ENCODE peak calls at places on chromosomes 12 and 14, in six cellular contexts. R, I, G, J, A and K are unnamed samples.

GRCh38 chr12:120940799-120941198 is 36.6 kb upstream of the SPPL3 start:
- DNase-seq in R (no peak), I (peak), G (no peak), J (no peak), A (no peak), K (no peak)

GRCh38 chr12:119128527-119128926 is 50.2 kb upstream of the HSPB8 start:
- DNase-seq in R (no peak), I (no peak), G (no peak), J (no peak), A (no peak), K (no peak)

GRCh38 chr14:77868552-77869300 is 68.8 kb downstream of the ADCK1 start:
- DNase-seq in R (no peak), I (no peak), G (no peak), J (no peak), A (no peak), K (no peak)

GRCh38 chr12:80406253-80406652 is 37.8 kb upstream of the PTPRQ start:
- DNase-seq in R (no peak), I (no peak), G (no peak), J (no peak), A (no peak), K (no peak)

GRCh38 chr14:75399819-75400678 is 27.8 kb upstream of the JDP2 start:
- DNase-seq in R (no peak), I (peak), G (no peak), J (no peak), A (no peak), K (no peak)

GRCh38 chr12:20426191-20426590 is 57.9 kb downstream of the PDE3A start:
- DNase-seq in R (no peak), I (no peak), G (no peak), J (no peak), A (no peak), K (no peak)

GRCh38 chr14:51335521-51335920 is 95.5 kb downstream of the TMX1 start:
- DNase-seq in R (no peak), I (no peak), G (no peak), J (no peak), A (no peak), K (no peak)

GRCh38 chr12:81949721-81950120 is 190.6 kb upstream of the PPFIA2 start:
- DNase-seq in R (no peak), I (no peak), G (no peak), J (no peak), A (no peak), K (no peak)

GRCh38 chr14:94019329-94019728 is 6.8 kb upstream of the OTUB2 start:
- DNase-seq in R (no peak), I (no peak), G (no peak), J (no peak), A (no peak), K (no peak)

GRCh38 chr12:69553626-69554248 is 31.5 kb upstream of the CCT2 start:
- DNase-seq in R (no peak), I (peak), G (no peak), J (no peak), A (no peak), K (no peak)

GRCh38 chr14:40417777-40418401 is 985.7 kb upstream of the FBXO33 start:
- DNase-seq in R (peak), I (peak), G (no peak), J (no peak), A (no peak), K (no peak)

GRCh38 chr14:72291908-72292688 is 359.9 kb downstream of the RGS6 start:
- DNase-seq in R (peak), I (peak), G (peak), J (no peak), A (peak), K (no peak)

GRCh38 chr12:62261876-62262275 is 1.7 kb downstream of the USP15 start:
- DNase-seq in R (no peak), I (no peak), G (no peak), J (no peak), A (no peak), K (no peak)

GRCh38 chr12:26523708-26524150 is 309.3 kb downstream of the ITPR2 start:
- DNase-seq in R (no peak), I (peak), G (peak), J (no peak), A (no peak), K (no peak)

GRCh38 chr12:92118826-92119536 is 26.7 kb downstream of the BTG1 start:
- DNase-seq in R (no peak), I (no peak), G (no peak), J (no peak), A (no peak), K (no peak)

GRCh38 chr14:58395815-58396626 is at the start of gene TOMM20L:
- DNase-seq in R (peak), I (peak), G (peak), J (peak), A (no peak), K (peak)

GRCh38 chr12:76010732-76011458 is 20.7 kb downstream of the PHLDA1 start:
- DNase-seq in R (no peak), I (no peak), G (no peak), J (no peak), A (no peak), K (no peak)

GRCh38 chr12:62934799-62935674 is at the start of gene PPM1H:
- DNase-seq in R (peak), I (peak), G (no peak), J (peak), A (no peak), K (peak)

GRCh38 chr14:89576960-89577359 is 159.9 kb upstream of the FOXN3 start:
- DNase-seq in R (peak), I (no peak), G (no peak), J (no peak), A (no peak), K (no peak)

GRCh38 chr12:80412343-80412953 is 31.6 kb upstream of the PTPRQ start:
- DNase-seq in R (peak), I (peak), G (peak), J (no peak), A (peak), K (no peak)

GRCh38 chr12:91603060-91603459 is 420.4 kb upstream of the DCN start:
- DNase-seq in R (no peak), I (no peak), G (no peak), J (no peak), A (no peak), K (no peak)

GRCh38 chr12:70722584-70723343 is 85.5 kb upstream of the PTPRB start:
- DNase-seq in R (no peak), I (no peak), G (no peak), J (no peak), A (no peak), K (no peak)

GRCh38 chr12:123771261-123771660 is 9.2 kb downstream of the DNAH10 start:
- DNase-seq in R (no peak), I (no peak), G (no peak), J (no peak), A (no peak), K (no peak)

DNA sequence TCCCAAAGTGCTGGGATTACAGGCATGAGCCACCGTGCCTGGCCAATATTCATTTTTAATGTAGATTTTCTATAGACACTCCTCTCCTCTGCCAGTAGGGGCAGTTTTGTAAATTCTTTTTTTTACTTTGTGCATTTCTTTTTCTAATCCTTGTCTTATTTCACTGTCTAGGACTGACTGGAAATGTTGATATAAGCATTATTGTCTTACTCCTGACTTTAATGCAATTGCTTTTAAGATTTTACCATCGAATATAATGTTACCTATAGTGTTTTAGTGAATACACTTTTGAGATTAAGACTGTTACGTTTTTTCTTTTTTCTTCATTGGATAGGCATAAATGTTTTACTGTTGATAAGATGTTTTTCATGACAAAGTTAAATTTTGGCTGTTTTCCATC is 35.4 kb upstream of the EMP1 start:
- DNase-seq in R (no peak), I (no peak), G (no peak), J (no peak), A (no peak), K (no peak)
- TF ChIP-seq CTCF in R (peak), I (no peak), G (peak), J (no peak), A (peak), K (peak)

DNA sequence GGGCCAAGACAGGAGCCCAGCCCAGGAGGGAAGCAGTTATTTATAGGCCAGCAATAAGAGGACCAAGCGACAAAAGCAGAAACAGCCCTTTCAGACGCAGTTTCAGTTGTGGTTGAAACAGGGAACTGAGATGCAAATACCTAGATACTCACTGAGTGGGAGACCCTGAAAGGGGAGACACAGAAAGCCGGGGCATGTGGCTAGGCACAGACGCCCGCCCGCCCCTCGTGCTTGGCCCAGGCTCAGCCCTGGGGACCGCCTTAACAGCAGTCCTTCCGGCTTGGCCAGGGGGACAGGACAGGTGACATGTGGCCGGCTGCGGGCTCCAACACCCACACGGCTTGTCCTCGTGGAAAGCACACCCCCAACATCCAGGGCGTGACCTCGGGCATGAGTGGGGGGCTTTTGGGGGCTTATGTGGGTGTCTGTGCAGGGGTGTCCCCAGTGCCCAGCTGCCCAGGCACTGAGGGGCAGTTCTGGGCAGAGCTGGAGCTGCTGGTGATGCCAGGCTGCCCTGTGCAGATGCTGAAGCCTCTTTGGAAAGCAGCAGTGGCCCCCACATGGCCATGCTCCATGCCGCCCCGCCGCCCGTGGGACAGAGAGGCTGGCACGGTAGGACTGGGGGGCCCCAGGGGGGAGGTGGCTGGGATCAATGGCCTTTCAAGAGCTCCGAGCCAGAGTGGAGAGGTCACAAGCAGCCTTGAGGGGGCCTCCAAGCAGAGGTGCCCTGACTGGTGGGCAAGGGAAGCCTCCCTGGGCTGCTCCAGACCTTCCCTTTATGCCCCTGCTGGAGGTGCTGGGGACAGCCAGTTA is 2.1 kb downstream of the PLD4 start:
- DNase-seq in R (no peak), I (peak), G (no peak), J (peak), A (no peak), K (no peak)
- TF ChIP-seq CTCF in R (no peak), I (no peak), G (peak), J (no peak), A (no peak), K (peak)

GRCh38 chr14:80987235-80988032 is 32.0 kb downstream of the TSHR start:
- DNase-seq in R (peak), I (peak), G (peak), J (no peak), A (peak), K (no peak)
- TF ChIP-seq CTCF in R (peak), I (peak), G (peak), J (peak), A (peak), K (peak)

DNA sequence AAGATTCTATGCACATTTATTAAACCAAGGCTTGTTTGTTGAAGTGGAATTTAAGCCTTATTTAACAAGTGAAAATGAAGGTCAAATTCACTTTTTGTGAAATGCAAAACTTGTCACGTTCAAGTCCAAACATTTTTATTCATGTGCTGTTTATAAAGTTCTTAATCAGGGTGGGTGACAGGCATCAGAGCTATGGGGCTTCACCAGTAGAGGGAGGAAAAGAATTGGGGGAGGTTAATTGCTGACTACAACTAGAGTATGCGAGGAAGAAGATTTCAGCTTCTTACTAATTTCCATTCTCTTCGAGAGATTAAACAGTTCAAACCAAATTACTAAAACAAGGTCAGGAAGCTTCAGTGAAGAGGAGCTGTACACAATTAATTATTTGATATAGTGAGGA is 9.7 kb downstream of the MOK start:
- DNase-seq in R (no peak), I (peak), G (no peak), J (no peak), A (no peak), K (no peak)
- TF ChIP-seq CTCF in R (no peak), I (peak), G (peak), J (no peak), A (peak), K (peak)

DNA sequence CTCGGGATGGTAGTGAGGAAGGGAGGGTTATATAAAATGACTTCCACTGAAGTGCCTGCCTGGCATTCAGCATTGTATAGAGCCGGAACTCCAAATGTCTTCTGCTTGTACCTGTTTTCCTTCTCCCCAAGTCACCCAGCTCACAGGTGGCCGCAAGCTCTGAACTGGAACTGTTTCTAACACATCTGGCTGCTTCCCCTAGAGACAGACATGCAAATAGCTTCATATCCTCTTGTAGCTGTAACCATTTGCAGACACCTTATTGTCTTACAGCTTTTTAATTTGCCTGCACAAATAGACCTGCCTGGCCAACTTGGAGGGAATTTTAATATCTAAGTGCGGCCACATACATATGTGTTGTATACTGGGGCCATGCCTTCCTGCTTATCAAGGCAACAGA is 126.0 kb downstream of the CHST11 start:
- DNase-seq in R (no peak), I (no peak), G (no peak), J (peak), A (no peak), K (no peak)
- TF ChIP-seq CTCF in R (no peak), I (no peak), G (no peak), J (no peak), A (no peak), K (no peak)

GRCh38 chr12:33111850-33112249 is 215.3 kb upstream of the PKP2 start:
- DNase-seq in R (no peak), I (no peak), G (no peak), J (no peak), A (no peak), K (no peak)

GRCh38 chr12:33116284-33116683 is 219.7 kb upstream of the PKP2 start:
- DNase-seq in R (no peak), I (no peak), G (no peak), J (no peak), A (no peak), K (no peak)

DNA sequence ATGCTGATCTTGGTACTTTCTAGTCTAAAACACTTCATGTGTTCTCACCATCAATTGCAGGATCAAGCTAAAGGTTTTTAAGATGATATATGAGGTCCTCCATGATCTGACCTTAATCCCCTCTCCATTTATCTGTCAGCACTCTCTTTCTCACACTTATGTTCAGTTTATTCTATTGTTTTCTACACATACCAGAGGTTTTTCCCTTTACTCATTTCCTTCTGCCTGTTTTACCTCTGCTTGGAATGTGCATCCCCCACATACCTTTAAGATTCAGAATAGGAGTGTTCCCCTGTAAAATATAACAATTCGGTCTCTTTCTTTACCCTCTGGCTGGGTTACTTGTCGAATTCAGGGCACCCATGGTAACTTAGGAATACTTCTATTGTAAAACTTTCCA is 219.1 kb upstream of the PKP2 start:
- DNase-seq in R (no peak), I (no peak), G (no peak), J (no peak), A (no peak), K (no peak)
- TF ChIP-seq CTCF in R (no peak), I (no peak), G (no peak), J (no peak), A (no peak), K (no peak)

GRCh38 chr12:22856120-22856699 is 231.2 kb downstream of the ETNK1 start:
- DNase-seq in R (no peak), I (peak), G (peak), J (no peak), A (no peak), K (no peak)
- TF ChIP-seq CTCF in R (peak), I (peak), G (peak), J (no peak), A (peak), K (peak)

GRCh38 chr14:22379727-22380126 is 209.3 kb downstream of the DAD1 start:
- DNase-seq in R (no peak), I (no peak), G (no peak), J (no peak), A (no peak), K (no peak)

GRCh38 chr14:22378181-22378580 is 210.8 kb downstream of the DAD1 start:
- DNase-seq in R (no peak), I (no peak), G (no peak), J (no peak), A (no peak), K (no peak)

GRCh38 chr14:22370084-22370847 is 218.8 kb downstream of the DAD1 start:
- DNase-seq in R (no peak), I (no peak), G (no peak), J (no peak), A (no peak), K (no peak)

GRCh38 chr14:22380511-22381455 is 208.2 kb downstream of the DAD1 start:
- DNase-seq in R (no peak), I (no peak), G (no peak), J (no peak), A (no peak), K (no peak)

GRCh38 chr14:22375321-22375930 is 213.6 kb downstream of the DAD1 start:
- DNase-seq in R (peak), I (peak), G (no peak), J (no peak), A (no peak), K (no peak)
- TF ChIP-seq CTCF in R (peak), I (peak), G (peak), J (peak), A (peak), K (peak)